ENCODE peak calls at places on chromosome 12, in four cellular contexts. W, Z, O and F are unnamed samples.

GRCh38 chr12:124713436-124714082 is 146.1 kb upstream of the NCOR2 start:
- DNase-seq in W (no peak), Z (no peak), O (peak; percentile 96), F (peak; percentile 67)

GRCh38 chr12:59698599-59698998 is 102.8 kb downstream of the SLC16A7 start:
- DNase-seq in W (no peak), Z (no peak), O (no peak), F (no peak)

GRCh38 chr12:12964255-12964654 is 12.3 kb upstream of the GPRC5D start:
- DNase-seq in W (no peak), Z (no peak), O (no peak), F (no peak)

GRCh38 chr12:67348683-67349082 is 79.5 kb downstream of the CAND1 start:
- DNase-seq in W (no peak), Z (no peak), O (no peak), F (no peak)

GRCh38 chr12:58342736-58343135 is 401.4 kb downstream of the ATP23 start:
- DNase-seq in W (no peak), Z (no peak), O (no peak), F (no peak)

GRCh38 chr12:49832836-49833421 is 4.7 kb upstream of the NCKAP5L start:
- DNase-seq in W (no peak), Z (no peak), O (no peak), F (no peak)

GRCh38 chr12:124612392-124612680 is 44.9 kb upstream of the NCOR2 start:
- DNase-seq in W (no peak), Z (no peak), O (no peak), F (no peak)

GRCh38 chr12:915090-915489 is 34.4 kb downstream of the RAD52 start:
- DNase-seq in W (no peak), Z (no peak), O (peak; percentile 51), F (no peak)

GRCh38 chr12:20415013-20415412 is 46.7 kb downstream of the PDE3A start:
- DNase-seq in W (peak; percentile 20), Z (no peak), O (peak; percentile 92), F (no peak)

GRCh38 chr12:13816394-13816793 is 165.0 kb downstream of the GRIN2B start:
- DNase-seq in W (no peak), Z (no peak), O (no peak), F (no peak)

GRCh38 chr12:40573024-40573423 is 119.2 kb upstream of the CNTN1 start:
- DNase-seq in W (no peak), Z (no peak), O (no peak), F (no peak)

GRCh38 chr12:931591-931990 is 17.9 kb downstream of the RAD52 start:
- DNase-seq in W (no peak), Z (no peak), O (no peak), F (no peak)

GRCh38 chr12:726281-727140 is 25.9 kb upstream of the WNK1 start:
- DNase-seq in W (no peak), Z (no peak), O (no peak), F (no peak)

GRCh38 chr12:116358850-116359761 is 81.6 kb upstream of the MED13L start:
- DNase-seq in W (peak; percentile 94), Z (peak; percentile 96), O (peak; percentile 99), F (peak; percentile 93)

GRCh38 chr12:64221656-64222010 is 463 bp downstream of the KICS2 start:
- DNase-seq in W (peak; percentile 87), Z (peak; percentile 94), O (peak; percentile 83), F (peak; percentile 91)

GRCh38 chr12:90999518-90999917 is 5.3 kb downstream of the EPYC start:
- DNase-seq in W (no peak), Z (no peak), O (no peak), F (no peak)

GRCh38 chr12:74286254-74286653 is 251.4 kb upstream of the ATXN7L3B start:
- DNase-seq in W (no peak), Z (no peak), O (no peak), F (no peak)

GRCh38 chr12:43316506-43316905 is 235.5 kb downstream of the ADAMTS20 start:
- DNase-seq in W (no peak), Z (no peak), O (no peak), F (no peak)

GRCh38 chr12:10673660-10674384 is at the start of gene STYK1:
- DNase-seq in W (peak; percentile 34), Z (peak; percentile 87), O (peak; percentile 75), F (no peak)

GRCh38 chr12:71057330-71057729 is 100.5 kb downstream of the TSPAN8 start:
- DNase-seq in W (no peak), Z (no peak), O (no peak), F (no peak)

GRCh38 chr12:75954076-75954475 is 77.5 kb downstream of the PHLDA1 start:
- DNase-seq in W (no peak), Z (no peak), O (peak; percentile 58), F (no peak)

GRCh38 chr12:44076892-44077291 is 241.0 kb downstream of the TMEM117 start:
- DNase-seq in W (no peak), Z (no peak), O (no peak), F (no peak)

GRCh38 chr12:57996520-57996919 is 55.2 kb downstream of the ATP23 start:
- DNase-seq in W (no peak), Z (no peak), O (no peak), F (no peak)

GRCh38 chr12:68958337-68958736 is 25.4 kb upstream of the CPM start:
- DNase-seq in W (no peak), Z (no peak), O (no peak), F (no peak)

GRCh38 chr12:7091660-7092228 is 501 bp downstream of the C1R start:
- DNase-seq in W (peak; percentile 67), Z (peak; percentile 68), O (no peak), F (peak; percentile 61)

GRCh38 chr12:9731797-9732196 is 1.1 kb downstream of the CLECL1 start:
- DNase-seq in W (no peak), Z (no peak), O (no peak), F (no peak)

GRCh38 chr12:116784238-116784612 is 46.1 kb downstream of the RNFT2 start:
- DNase-seq in W (no peak), Z (no peak), O (no peak), F (no peak)

GRCh38 chr12:31590730-31591307 is at the start of gene DENND5B:
- DNase-seq in W (peak; percentile 86), Z (peak; percentile 87), O (peak; percentile 68), F (peak; percentile 61)

GRCh38 chr12:96233941-96234461 is 39.8 kb downstream of the ELK3 start:
- DNase-seq in W (peak; percentile 92), Z (peak; percentile 74), O (peak; percentile 56), F (peak; percentile 98)

GRCh38 chr12:92444763-92445162 is 258.0 kb upstream of the PLEKHG7 start:
- DNase-seq in W (no peak), Z (no peak), O (no peak), F (peak; percentile 69)

GRCh38 chr12:15278816-15279658 is 43.3 kb upstream of the PTPRO start:
- DNase-seq in W (peak; percentile 83), Z (peak; percentile 91), O (peak; percentile 49), F (peak; percentile 83)

GRCh38 chr12:3603576-3603975 is 112.6 kb downstream of the PRMT8 start:
- DNase-seq in W (no peak), Z (peak; percentile 43), O (no peak), F (no peak)

GRCh38 chr12:1605129-1606020 is 11.0 kb upstream of the FBXL14 start:
- DNase-seq in W (peak; percentile 66), Z (peak; percentile 81), O (peak; percentile 81), F (peak; percentile 87)

DNA sequence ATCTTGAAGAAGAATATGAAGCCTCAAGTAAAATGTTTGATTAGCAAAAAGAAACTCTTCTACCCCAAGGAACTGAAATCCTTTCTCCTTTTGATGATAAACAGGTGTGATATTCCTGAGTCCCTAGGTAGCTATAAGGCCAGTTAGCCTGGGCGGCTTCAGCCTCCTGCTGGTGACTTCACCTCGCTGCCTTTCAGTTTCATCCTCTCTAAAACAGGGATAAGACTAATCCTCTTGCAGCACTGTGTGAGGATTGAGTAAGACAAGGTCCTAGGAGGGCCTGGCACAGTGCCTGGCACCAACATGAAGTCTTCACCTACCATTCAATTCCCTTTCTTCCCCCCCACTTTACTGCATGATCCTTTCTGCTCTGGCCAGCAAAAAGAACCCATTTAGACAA is 42.1 kb downstream of the CIT start:
- DNase-seq in W (no peak), Z (no peak), O (no peak), F (no peak)
- TF ChIP-seq CTCF in W (no peak), Z (no peak), O (no peak), F (no peak)

DNA sequence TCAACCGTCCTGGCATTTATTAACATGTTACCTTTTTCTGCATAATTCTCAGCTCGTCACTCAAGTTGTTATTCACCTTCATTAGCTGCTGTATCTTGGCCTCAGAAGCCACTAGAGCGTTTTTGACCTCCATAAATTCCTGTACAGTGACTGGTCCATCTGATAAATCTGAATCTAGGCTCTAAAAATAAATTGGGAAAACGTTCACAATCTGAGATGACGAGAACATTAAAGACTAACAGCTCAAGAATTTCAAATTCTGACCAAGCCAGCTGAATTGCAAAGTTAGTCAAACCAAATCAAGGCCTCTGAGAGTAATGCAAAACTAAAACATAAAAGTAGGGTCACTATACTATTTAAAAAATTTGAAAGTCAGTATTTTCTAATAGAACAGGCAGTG is 45.0 kb downstream of the GIT2 start:
- DNase-seq in W (no peak), Z (no peak), O (no peak), F (no peak)
- H3K4me1 ChIP-seq in W (peaks cover 79% of the 10 kb centered on the region), Z (peaks cover 32% of the 10 kb centered on the region), O (peaks cover 10% of the 10 kb centered on the region), F (peaks cover 28% of the 10 kb centered on the region)

GRCh38 chr12:105220150-105220928 is 15.6 kb downstream of the APPL2 start:
- DNase-seq in W (no peak), Z (no peak), O (no peak), F (no peak)

GRCh38 chr12:105222326-105222655 is 13.7 kb downstream of the APPL2 start:
- DNase-seq in W (no peak), Z (no peak), O (no peak), F (no peak)

GRCh38 chr12:105222726-105223357 is 13.1 kb downstream of the APPL2 start:
- DNase-seq in W (no peak), Z (no peak), O (no peak), F (no peak)

GRCh38 chr12:105220929-105221290 is 15.1 kb downstream of the APPL2 start:
- DNase-seq in W (no peak), Z (no peak), O (no peak), F (no peak)

GRCh38 chr12:105221588-105222325 is 14.2 kb downstream of the APPL2 start:
- DNase-seq in W (no peak), Z (no peak), O (no peak), F (no peak)
- H3K27ac ChIP-seq in W (peak overlapping the region; percentile 82), Z (no peak overlapping the region), O (no peak overlapping the region), F (no peak overlapping the region)

DNA sequence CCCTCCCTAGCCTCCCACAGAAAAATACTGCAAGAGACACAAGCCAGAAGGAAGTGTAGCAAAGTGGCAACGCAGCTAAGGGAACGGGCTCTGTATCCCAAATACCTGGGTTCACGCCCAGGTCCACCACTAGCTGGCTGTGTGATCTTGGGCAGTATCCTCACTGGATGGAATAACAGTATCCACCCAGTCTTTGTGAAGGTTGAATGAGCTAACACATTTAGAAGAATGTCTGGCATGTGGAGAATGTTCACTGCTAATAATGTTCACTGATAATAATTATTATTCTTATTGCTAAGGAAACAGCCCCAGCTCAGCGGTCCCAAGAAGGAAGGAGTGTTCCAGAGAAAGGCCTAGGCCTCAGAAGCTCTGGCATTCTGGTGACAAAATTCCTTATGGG is 70.9 kb downstream of the VWF start:
- DNase-seq in W (no peak), Z (no peak), O (peak; percentile 51), F (no peak)
- TF ChIP-seq CTCF in W (no peak), Z (no peak), O (peak; percentile 13), F (no peak)